ENCODE peak calls at places on chromosome 17, in eight cellular contexts. Q, T, Y, S, X, A, M and V are unnamed samples.
A peak's percentile ranks its signal among the peaks of the same experiment; 100 is the strongest.

GRCh38 chr17:83151442-83152220 is 72.2 kb downstream of the METRNL start:
- DNase-seq in Q (no peak), T (no peak), Y (no peak), S (no peak), X (no peak), A (no peak), M (no peak), V (peak; percentile 9)

GRCh38 chr17:71527311-71527710 is 593.5 kb upstream of the SOX9 start:
- DNase-seq in Q (no peak), T (no peak), Y (no peak), S (no peak), X (no peak), A (no peak), M (no peak), V (no peak)

GRCh38 chr17:42050360-42051012 is at the start of gene C17orf113:
- DNase-seq in Q (peak; percentile 69), T (peak; percentile 34), Y (peak; percentile 8), S (peak; percentile 27), X (no peak), A (peak; percentile 45), M (no peak), V (no peak)

GRCh38 chr17:78838574-78839005 is 2.0 kb downstream of the USP36 start:
- DNase-seq in Q (no peak), T (no peak), Y (no peak), S (no peak), X (no peak), A (no peak), M (no peak), V (no peak)

GRCh38 chr17:28090551-28090950 is 48.1 kb downstream of the NLK start:
- DNase-seq in Q (no peak), T (no peak), Y (no peak), S (no peak), X (no peak), A (no peak), M (no peak), V (no peak)

GRCh38 chr17:77531641-77532040 is 390.9 kb downstream of the SEC14L1 start:
- DNase-seq in Q (no peak), T (no peak), Y (no peak), S (no peak), X (no peak), A (no peak), M (no peak), V (no peak)

GRCh38 chr17:65931246-65932149 is 260.4 kb downstream of the CEP112 start:
- DNase-seq in Q (no peak), T (no peak), Y (no peak), S (no peak), X (no peak), A (no peak), M (no peak), V (no peak)

GRCh38 chr17:28552201-28552999 is at the start of gene UNC119:
- DNase-seq in Q (peak; percentile 84), T (peak; percentile 62), Y (peak; percentile 50), S (peak; percentile 81), X (peak; percentile 18), A (peak; percentile 63), M (peak; percentile 71), V (peak; percentile 54)

GRCh38 chr17:57550671-57551315 is 194.3 kb downstream of the CCDC182 start:
- DNase-seq in Q (no peak), T (no peak), Y (no peak), S (no peak), X (no peak), A (peak; percentile 41), M (no peak), V (no peak)

GRCh38 chr17:39001703-39002637 is 34.8 kb upstream of the FBXO47 start:
- DNase-seq in Q (no peak), T (no peak), Y (no peak), S (no peak), X (peak; percentile 80), A (no peak), M (no peak), V (peak; percentile 64)

GRCh38 chr17:75457047-75457654 is 716 bp downstream of the TMEM94 start:
- DNase-seq in Q (peak; percentile 71), T (no peak), Y (no peak), S (peak; percentile 17), X (no peak), A (peak; percentile 51), M (peak; percentile 50), V (peak; percentile 43)

GRCh38 chr17:7191571-7192270 is 12.6 kb upstream of the ASGR1 start:
- DNase-seq in Q (peak; percentile 62), T (no peak), Y (no peak), S (no peak), X (no peak), A (peak; percentile 5), M (no peak), V (peak; percentile 37)

GRCh38 chr17:17790673-17791464 is 45.9 kb downstream of the SREBF1 start:
- DNase-seq in Q (no peak), T (no peak), Y (no peak), S (no peak), X (no peak), A (no peak), M (no peak), V (no peak)

GRCh38 chr17:76742958-76743357 is 5.0 kb downstream of the MFSD11 start:
- DNase-seq in Q (no peak), T (no peak), Y (no peak), S (no peak), X (no peak), A (no peak), M (peak; percentile 46), V (no peak)

GRCh38 chr17:20071824-20072691 is 62.9 kb downstream of the SPECC1 start:
- DNase-seq in Q (no peak), T (no peak), Y (no peak), S (no peak), X (no peak), A (no peak), M (peak; percentile 18), V (no peak)

GRCh38 chr17:34201225-34201624 is 53.9 kb upstream of the CCL2 start:
- DNase-seq in Q (no peak), T (no peak), Y (no peak), S (no peak), X (no peak), A (no peak), M (no peak), V (no peak)